ENCODE peak calls at places on chromosomes 13 and 19, in four cellular contexts. O is mesendoderm, Z is breast epithelium, A is cardiac muscle cell. D is an unnamed sample.

GRCh38 chr13:39729161-39729560 is 73.7 kb downstream of the COG6 start:
- DNase-seq in O (no peak), Z (no peak), A (peak; percentile 60), D (no peak)

GRCh38 chr13:20673711-20674110 is 29.8 kb upstream of the IL17D start:
- DNase-seq in O (no peak), Z (no peak), A (no peak), D (no peak)

GRCh38 chr19:44808463-44809371 is at the start of gene BCAM:
- DNase-seq in O (peak; percentile 56), Z (peak; percentile 64), A (peak; percentile 85), D (no peak)

GRCh38 chr13:91292630-91293221 is 54.8 kb upstream of the MIR17HG start:
- DNase-seq in O (no peak), Z (no peak), A (no peak), D (no peak)

GRCh38 chr19:19452241-19453128 is 47.0 kb downstream of the GATAD2A start:
- DNase-seq in O (no peak), Z (no peak), A (no peak), D (no peak)

GRCh38 chr19:55638864-55639359 is 1.9 kb upstream of the ZNF580 start:
- DNase-seq in O (peak; percentile 82), Z (no peak), A (peak; percentile 41), D (no peak)

GRCh38 chr19:34155686-34156085 is 16.6 kb upstream of the LSM14A start:
- DNase-seq in O (no peak), Z (no peak), A (no peak), D (no peak)

GRCh38 chr19:33219261-33219812 is 6.3 kb downstream of the SLC7A10 start:
- DNase-seq in O (peak; percentile 36), Z (no peak), A (peak; percentile 83), D (no peak)

GRCh38 chr19:41548954-41549688 is 26.8 kb upstream of the CEACAM21 start:
- DNase-seq in O (peak; percentile 79), Z (no peak), A (peak; percentile 20), D (no peak)

GRCh38 chr13:114154476-114154875 is 22.1 kb upstream of the RASA3 start:
- DNase-seq in O (no peak), Z (no peak), A (no peak), D (no peak)
- H3K4me1 ChIP-seq in O (no peaks in the 10 kb centered on the region), Z (peaks cover 6% of the 10 kb centered on the region), A (no peaks in the 10 kb centered on the region), D (no peaks in the 10 kb centered on the region)

GRCh38 chr19:9956956-9957355 is 20.6 kb upstream of the OLFM2 start:
- DNase-seq in O (no peak), Z (no peak), A (no peak), D (no peak)
- H3K27ac ChIP-seq in O (no peak overlapping the region), Z (no peak overlapping the region), A (no peak overlapping the region), D (no peak overlapping the region)

DNA sequence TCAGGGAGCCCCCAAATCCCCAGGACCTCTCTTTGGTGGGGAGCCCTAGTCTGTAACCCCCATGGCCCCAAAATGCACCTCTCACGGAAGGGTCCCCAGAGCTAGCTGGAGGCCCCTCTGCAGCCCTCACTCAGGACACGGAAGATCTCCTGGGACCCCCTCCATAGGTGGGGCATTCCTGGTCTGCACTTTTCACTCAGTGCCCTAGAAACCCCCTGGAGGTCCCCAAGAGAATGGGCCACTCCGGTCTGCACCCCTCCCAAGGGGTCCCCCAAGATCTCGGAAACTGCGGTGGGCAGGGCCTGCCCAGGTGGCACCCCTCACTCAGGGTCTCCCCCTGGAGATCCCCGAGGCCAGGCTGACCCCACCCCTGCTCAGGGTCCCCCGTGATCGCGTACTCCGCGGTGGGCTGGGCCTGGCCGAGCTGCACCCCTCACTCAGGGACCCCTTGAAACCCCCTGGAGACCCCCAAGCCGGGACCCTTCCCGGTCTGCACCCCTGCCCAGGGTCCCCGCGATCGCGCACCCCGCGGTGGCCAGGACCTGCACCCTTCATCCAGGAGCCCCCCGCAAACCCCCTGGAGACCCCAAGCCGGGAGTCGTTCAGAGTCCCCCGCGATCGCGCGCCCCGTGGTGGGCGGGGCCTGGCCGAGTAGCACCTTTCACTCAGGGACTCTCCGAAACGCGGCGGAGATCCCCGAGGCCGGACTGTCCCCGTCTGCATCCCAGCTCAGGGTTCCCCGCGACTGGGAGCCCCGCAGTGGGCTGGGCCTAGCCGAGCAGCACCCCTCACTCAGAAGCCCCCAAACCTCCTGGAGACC is 1.1 kb downstream of the LMNB2 start:
- DNase-seq in O (no peak), Z (no peak), A (peak; percentile 7), D (no peak)
- H3K4me1 ChIP-seq in O (no peaks in the 10 kb centered on the region), Z (no peaks in the 10 kb centered on the region), A (no peaks in the 10 kb centered on the region), D (peaks cover 4% of the 10 kb centered on the region)

DNA sequence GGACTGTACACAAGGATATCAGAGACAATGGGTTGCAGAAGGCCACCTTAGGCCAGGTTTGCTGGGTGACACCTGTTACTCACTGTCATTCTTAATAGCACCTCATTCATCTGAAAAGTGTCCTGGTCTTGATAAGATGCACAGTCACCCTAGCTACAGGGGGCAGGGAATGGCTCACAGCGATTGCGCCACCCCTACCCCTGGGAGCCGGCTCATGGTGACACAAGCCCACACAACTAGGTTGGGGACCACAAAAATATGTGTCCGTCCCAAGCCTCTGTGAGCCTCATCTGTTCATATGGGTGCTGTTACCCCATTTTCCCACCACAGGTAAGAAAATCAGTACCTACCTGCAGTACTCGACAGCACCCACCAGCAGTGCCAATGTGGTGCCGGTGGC is 23.4 kb downstream of the MED26 start:
- DNase-seq in O (no peak), Z (no peak), A (no peak), D (no peak)
- H3K27ac ChIP-seq in O (no peak overlapping the region), Z (no peak overlapping the region), A (no peak overlapping the region), D (no peak overlapping the region)

GRCh38 chr13:110697842-110698241 is 8.1 kb downstream of the CARS2 start:
- DNase-seq in O (no peak), Z (no peak), A (no peak), D (no peak)

GRCh38 chr13:110700186-110700585 is 5.7 kb downstream of the CARS2 start:
- DNase-seq in O (no peak), Z (no peak), A (no peak), D (no peak)

GRCh38 chr13:110702089-110702488 is 3.8 kb downstream of the CARS2 start:
- DNase-seq in O (no peak), Z (no peak), A (no peak), D (no peak)

GRCh38 chr13:110698689-110699088 is 7.2 kb downstream of the CARS2 start:
- DNase-seq in O (no peak), Z (no peak), A (no peak), D (no peak)

GRCh38 chr13:110699148-110700145 is 6.5 kb downstream of the CARS2 start:
- DNase-seq in O (no peak), Z (no peak), A (no peak), D (no peak)
- H3K4me1 ChIP-seq in O (peaks cover 1% of the 10 kb centered on the region), Z (no peaks in the 10 kb centered on the region), A (peaks cover 3% of the 10 kb centered on the region), D (no peaks in the 10 kb centered on the region)

GRCh38 chr19:35719402-35720162 is 1.8 kb downstream of the KMT2B start:
- DNase-seq in O (no peak), Z (no peak), A (no peak), D (no peak)
- H3K27ac ChIP-seq in O (no peak overlapping the region), Z (peak overlapping the region; percentile 88), A (peak overlapping the region; percentile 96), D (no peak overlapping the region)

GRCh38 chr19:2050349-2050990 is 574 bp downstream of the MKNK2 start:
- DNase-seq in O (no peak), Z (no peak), A (no peak), D (no peak)

GRCh38 chr19:2053601-2054389 is 2.8 kb upstream of the MKNK2 start:
- DNase-seq in O (no peak), Z (no peak), A (peak; percentile 97), D (no peak)

GRCh38 chr19:2050991-2051770 is at the start of gene MKNK2:
- DNase-seq in O (peak; percentile 85), Z (peak; percentile 87), A (peak; percentile 92), D (no peak)

GRCh38 chr19:2049741-2050348 is 1.2 kb downstream of the MKNK2 start:
- DNase-seq in O (peak; percentile 72), Z (peak; percentile 90), A (peak; percentile 70), D (no peak)

DNA sequence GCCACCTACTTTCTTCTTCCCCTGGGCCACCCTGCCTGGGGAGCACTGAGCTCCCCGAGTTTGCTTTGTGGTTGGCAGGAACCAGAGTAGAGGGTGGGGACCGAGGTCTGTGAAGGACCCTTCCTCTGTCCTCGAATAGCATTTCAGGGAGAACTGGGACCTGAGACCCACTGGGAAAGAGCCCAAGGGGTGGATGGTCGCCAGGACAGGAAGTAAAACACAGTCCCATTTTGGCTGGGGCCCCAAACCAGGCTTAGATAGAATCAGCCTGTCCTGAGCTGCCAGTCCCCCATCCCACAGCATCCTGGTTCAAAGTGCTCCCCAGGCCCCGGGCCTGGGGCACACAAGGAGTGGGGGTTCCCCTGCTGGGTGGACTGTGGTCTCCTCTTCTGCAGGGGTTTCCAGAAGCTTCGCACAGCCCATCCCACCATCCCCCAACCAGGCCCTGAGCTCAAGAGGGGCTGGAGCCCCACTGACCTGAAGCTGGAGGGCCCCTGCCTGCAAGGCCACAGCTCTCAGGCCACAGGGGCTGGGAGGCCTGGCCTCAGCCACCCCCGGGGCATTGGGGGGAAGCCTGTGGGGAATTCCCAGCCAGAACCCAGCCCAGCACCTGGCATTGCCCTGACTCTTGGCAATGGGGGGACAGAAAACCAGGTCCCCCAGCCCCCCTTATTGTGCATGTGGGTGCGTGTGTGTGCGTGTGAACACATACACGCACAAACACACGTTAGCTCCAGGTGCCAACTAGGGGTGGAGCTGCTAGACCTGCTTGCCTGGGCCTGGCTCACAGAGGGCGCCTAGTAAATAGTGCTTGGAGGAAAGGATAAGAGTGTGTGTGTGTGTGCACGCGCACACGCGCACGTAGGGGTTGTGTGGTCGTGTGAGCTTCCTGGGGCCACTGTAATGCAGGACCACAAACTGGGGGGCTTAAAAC is 994 bp upstream of the MKNK2 start:
- DNase-seq in O (no peak), Z (no peak), A (peak; percentile 77), D (no peak)
- H3K4me1 ChIP-seq in O (peaks cover 4% of the 10 kb centered on the region), Z (peaks cover 44% of the 10 kb centered on the region), A (peaks cover 16% of the 10 kb centered on the region), D (peaks cover 11% of the 10 kb centered on the region)

GRCh38 chr19:56727731-56728130 is 56.2 kb upstream of the ZNF835 start:
- DNase-seq in O (peak; percentile 18), Z (no peak), A (no peak), D (no peak)
- H3K27ac ChIP-seq in O (no peak overlapping the region), Z (no peak overlapping the region), A (no peak overlapping the region), D (no peak overlapping the region)

DNA sequence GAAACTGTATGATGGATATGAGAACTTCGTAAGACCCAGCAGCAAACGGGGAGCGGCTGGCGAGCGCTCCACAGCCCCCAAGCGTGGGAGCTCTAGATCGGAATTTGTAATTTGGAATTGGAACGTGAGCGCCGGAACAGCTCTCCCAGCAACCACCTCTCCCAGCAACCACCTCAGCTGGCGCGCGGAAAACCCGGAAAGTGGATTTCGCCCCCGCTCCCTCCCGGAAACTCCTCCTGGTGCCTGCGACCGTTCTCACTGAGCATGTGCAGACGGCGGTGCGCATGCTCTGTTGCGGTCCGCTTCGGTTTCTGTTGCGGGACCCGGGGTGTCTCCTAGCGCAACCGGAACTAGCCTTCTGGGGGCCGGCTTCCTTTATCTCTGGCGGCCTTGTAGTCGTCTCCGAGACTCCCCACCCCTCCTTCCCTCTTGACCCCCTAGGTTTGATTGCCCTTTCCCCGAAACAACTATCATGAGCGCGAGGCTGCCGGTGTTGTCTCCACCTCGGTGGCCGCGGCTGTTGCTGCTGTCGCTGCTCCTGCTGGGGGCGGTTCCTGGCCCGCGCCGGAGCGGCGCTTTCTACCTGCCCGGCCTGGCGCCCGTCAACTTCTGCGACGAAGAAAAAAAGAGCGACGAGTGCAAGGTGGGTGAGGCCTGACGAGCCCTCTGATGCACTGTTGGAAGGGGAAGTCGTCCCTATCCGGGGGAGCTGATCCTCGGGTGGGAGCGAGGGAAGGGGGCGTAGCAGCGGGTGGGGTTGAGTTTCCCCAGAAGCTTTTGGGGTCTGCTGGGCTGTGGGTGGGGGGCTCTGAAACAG is at the start of gene TM9SF2:
- DNase-seq in O (peak; percentile 99), Z (peak; percentile 95), A (peak; percentile 98), D (peak; percentile 91)
- H3K4me1 ChIP-seq in O (peaks cover 5% of the 10 kb centered on the region), Z (no peaks in the 10 kb centered on the region), A (peaks cover 14% of the 10 kb centered on the region), D (peaks cover 2% of the 10 kb centered on the region)